ENCODE peak calls at places on chromosomes 16 and 17, in four cellular contexts. B, D, I and G are unnamed samples.

GRCh38 chr17:45430738-45431530 is 1.7 kb downstream of the ARHGAP27 start:
- DNase-seq in B (no peak), D (no peak), I (no peak), G (peak)

GRCh38 chr17:266701-267656 is 85.5 kb upstream of the DOC2B start:
- DNase-seq in B (no peak), D (no peak), I (no peak), G (no peak)

GRCh38 chr16:61872778-61873119 is 163.5 kb downstream of the CDH8 start:
- DNase-seq in B (no peak), D (no peak), I (no peak), G (no peak)

GRCh38 chr16:15493416-15494181 is 59.2 kb downstream of the BMERB1 start:
- DNase-seq in B (no peak), D (no peak), I (no peak), G (no peak)

GRCh38 chr17:32551186-32551955 is 64.6 kb downstream of the CDK5R1 start:
- DNase-seq in B (peak), D (no peak), I (no peak), G (no peak)

GRCh38 chr17:11935734-11936406 is 61.4 kb downstream of the ZNF18 start:
- DNase-seq in B (no peak), D (peak), I (peak), G (peak)

GRCh38 chr16:80408014-80408413 is 132.8 kb upstream of the DYNLRB2 start:
- DNase-seq in B (no peak), D (no peak), I (no peak), G (no peak)

GRCh38 chr16:68332411-68333121 is 21.7 kb downstream of the PRMT7 start:
- DNase-seq in B (no peak), D (peak), I (no peak), G (no peak)

GRCh38 chr17:69857412-69857835 is 217.6 kb upstream of the KCNJ16 start:
- DNase-seq in B (no peak), D (no peak), I (peak), G (no peak)

GRCh38 chr16:84058664-84059063 is 16.1 kb upstream of the SLC38A8 start:
- DNase-seq in B (no peak), D (no peak), I (no peak), G (no peak)

GRCh38 chr16:56984639-56985038 is 4.7 kb upstream of the NLRC5 start:
- DNase-seq in B (no peak), D (no peak), I (no peak), G (no peak)

GRCh38 chr17:76493505-76494167 is 7.6 kb downstream of the RHBDF2 start:
- DNase-seq in B (no peak), D (no peak), I (no peak), G (no peak)

GRCh38 chr17:40956401-40957254 is 10.1 kb downstream of the KRT39 start:
- DNase-seq in B (no peak), D (peak), I (no peak), G (no peak)

GRCh38 chr17:27333410-27333980 is 39.6 kb downstream of the WSB1 start:
- DNase-seq in B (no peak), D (no peak), I (no peak), G (no peak)

GRCh38 chr17:82187500-82187899 is 25.1 kb downstream of the CCDC57 start:
- DNase-seq in B (no peak), D (no peak), I (no peak), G (no peak)

GRCh38 chr16:20181386-20181785 is 107.7 kb upstream of the GPR139 start:
- DNase-seq in B (no peak), D (no peak), I (no peak), G (no peak)

GRCh38 chr17:76792348-76792747 is 54.4 kb downstream of the MFSD11 start:
- DNase-seq in B (no peak), D (no peak), I (no peak), G (no peak)

GRCh38 chr17:44911133-44912001 is 3.9 kb downstream of the GFAP start:
- DNase-seq in B (no peak), D (peak), I (peak), G (peak)

GRCh38 chr17:47604268-47604927 is 45.3 kb upstream of the KPNB1 start:
- DNase-seq in B (no peak), D (no peak), I (no peak), G (no peak)

DNA sequence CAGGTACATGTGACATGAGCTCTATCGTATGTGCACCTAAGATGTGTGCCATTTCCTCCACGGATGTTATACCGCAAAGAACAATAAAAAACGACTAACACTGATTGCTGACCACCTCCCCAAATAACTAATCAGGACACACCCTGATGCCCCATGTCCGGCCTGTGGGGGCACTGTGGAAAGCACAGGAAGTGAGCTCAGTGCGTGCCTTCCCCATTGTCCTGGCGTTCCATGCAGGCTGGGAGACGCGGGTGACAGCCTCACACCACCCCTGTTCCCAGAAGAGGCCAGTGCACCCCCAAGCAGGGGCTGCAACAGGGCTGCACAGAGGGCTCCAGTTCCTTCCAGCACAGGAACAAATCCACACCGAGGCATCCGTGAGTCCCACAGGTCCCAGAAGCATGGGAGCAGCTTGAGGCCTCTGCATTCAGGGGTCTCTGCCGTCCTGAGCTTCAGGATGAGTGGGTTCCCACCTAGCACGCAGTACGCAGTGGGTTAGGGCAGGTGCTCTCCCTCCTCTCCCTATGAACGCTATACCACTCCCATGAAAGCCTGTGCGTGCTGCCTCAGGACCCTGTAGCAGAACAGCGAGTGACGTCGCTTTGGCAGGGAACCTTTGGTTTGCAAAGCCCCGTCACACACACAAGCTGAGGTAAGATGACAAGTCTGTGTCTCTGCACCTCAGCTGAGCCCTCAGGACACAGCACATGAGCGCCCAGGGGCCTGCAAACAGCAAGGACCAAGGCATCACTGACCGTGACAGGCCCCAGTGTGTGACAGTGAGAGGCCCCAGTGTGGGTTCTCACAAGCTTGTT is 117.7 kb downstream of the ZNF778 start:
- DNase-seq in B (no peak), D (no peak), I (no peak), G (no peak)
- TF ChIP-seq CREM in B (no peak), D (no peak), I (no peak), G (no peak)

DNA sequence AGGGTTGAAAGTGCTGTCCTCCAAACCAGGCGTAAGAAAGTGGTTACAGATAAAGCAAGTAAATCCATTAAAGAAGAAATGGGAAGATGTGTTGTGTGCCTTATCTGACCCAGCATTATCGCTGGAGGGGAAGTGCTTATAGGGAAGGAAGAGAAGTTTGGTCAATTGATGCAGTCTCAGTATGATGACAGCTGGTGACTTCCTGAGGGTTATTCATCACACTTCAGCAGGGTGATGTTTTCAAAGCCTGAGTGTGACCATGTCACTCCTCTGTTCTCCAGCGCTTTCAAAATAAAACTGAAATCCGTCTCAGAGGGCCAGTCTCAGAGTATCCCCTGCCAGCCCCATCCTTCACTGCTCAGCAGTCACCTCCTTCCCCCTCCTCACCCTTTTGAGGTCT is 505.4 kb upstream of the RBFOX1 start:
- DNase-seq in B (no peak), D (no peak), I (no peak), G (no peak)
- TF ChIP-seq CREB1 in B (no peak), D (no peak), I (no peak), G (no peak)

DNA sequence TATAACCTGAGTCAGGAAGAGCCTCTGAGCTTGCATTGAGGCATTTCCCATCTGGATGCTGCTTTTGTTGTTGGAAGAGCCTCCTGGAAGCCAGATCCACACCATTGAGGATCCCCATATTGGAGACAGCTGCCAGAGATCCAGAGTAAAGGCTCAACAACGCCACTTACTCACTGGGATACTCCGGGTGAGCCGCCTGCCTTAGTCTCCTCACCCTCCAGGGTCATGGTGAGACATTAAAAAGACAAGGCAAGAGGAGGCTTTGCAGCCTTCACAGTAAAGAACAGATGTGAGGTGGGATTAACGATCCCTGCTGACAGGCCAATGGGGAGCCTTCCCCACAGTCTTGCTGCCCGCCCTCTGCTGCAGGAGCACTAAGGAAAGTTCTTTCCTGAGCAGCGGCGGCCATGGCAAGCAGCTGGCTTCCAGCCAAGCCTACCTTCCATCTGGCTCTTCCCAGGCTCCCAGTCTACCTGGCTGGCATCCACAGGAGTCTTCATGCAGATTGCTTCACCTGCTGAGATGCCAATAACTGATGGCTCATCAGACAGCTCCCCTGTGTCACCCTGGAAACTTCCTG is 198.5 kb downstream of the CYLD start:
- DNase-seq in B (no peak), D (no peak), I (no peak), G (no peak)
- TF ChIP-seq CBFB in B (no peak), D (no peak), I (no peak), G (no peak)

DNA sequence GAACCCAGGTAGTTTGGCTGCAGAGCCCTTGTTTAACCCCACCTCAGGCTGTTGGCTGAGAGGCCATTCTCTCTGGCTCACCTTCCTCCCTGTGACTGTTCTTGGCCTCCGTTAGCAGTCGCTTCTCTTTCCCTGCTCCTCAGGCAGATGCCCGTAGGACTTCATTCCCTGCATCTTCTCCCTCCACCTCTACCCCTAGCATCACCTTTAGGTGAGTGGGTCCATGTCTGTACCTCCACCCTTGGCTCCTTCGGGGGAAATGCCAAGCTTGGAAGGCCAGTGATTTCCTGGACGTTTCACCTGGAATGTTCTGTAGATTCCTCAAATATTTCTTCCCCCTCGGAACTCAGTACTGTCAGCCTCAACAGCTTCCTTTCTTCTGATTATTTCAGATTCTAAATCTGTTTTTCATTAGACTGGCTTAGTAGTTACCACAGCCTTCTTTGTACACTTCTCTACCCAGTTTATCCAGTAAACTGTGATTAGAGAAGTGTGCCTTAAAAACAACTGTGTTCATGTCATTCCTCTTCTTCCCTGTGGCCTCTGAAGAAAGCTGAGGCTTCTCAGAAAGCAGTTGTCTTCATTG is 227.9 kb downstream of the MSI2 start:
- DNase-seq in B (no peak), D (no peak), I (no peak), G (no peak)
- TF ChIP-seq CREM in B (no peak), D (no peak), I (no peak), G (no peak)

DNA sequence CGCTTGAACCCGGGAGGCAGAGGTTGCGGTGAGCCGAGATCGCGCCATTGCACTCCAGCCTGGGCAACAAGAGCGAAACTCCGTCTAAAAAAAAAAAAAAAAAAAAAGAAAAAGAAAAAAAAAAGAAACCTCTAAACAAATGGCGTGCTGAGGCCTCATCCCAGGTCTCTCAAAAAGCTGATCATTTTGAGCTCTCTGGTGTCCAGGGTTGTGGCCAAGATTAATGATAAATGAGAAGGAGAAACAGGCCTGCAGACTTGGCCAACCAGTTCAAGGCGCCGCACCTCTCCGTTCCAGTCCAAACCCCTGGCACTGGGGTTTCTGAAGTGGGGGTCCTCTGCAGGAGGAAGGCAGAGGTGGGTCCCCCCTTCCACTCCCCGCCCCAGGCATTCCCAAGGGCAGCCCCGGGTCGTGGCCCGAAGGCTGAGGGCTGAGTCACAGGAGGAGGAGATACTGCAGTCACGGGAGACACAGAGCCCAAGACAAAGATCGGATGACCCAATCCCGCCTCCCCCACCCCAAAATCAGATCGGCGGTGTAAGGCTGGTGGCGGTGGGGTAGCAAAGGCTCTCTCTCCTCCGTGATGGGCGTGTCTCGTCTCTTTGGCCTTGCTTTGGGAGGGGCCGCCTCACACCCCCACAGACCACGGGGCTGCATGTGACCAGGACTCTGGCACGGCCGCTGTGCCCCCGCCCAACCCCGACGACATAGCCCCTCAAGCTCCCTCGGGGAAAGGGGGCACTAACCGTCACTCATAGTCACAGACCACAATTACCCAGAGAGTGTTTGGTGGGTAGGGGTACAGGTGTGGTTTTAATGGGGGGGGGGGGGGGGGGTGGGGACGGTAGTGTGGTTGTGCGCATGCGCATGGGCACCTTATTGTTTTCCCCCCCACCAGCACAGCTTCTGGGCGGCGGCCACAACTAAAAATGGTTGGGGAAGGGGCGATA is 1.1 kb downstream of the VAT1 start:
- DNase-seq in B (no peak), D (peak), I (peak), G (peak)
- TF ChIP-seq CREB1 in B (no peak), D (no peak), I (no peak), G (no peak)